ENCODE peak calls at places on chromosomes 5 and 9, in four cellular contexts. One of them, this sample, is unnamed.
A peak's percentile ranks its signal among the peaks of the same experiment; 100 is the strongest.

GRCh38 chr5:67166460-67166871 is 30.1 kb downstream of the CD180 start:
- DNase-seq in G401: no peak
- DNase-seq in effector memory CD8-positive, alpha-beta T cell: peak; percentile 60
- DNase-seq in SK-N-SH: no peak
- DNase-seq in this sample: no peak

GRCh38 chr5:14816999-14817761 is 54.4 kb downstream of the ANKH start:
- DNase-seq in G401: peak; percentile 97
- DNase-seq in effector memory CD8-positive, alpha-beta T cell: no peak
- DNase-seq in SK-N-SH: no peak
- DNase-seq in this sample: peak; percentile 95

GRCh38 chr5:125409101-125409495 is 662.7 kb upstream of the ZNF608 start:
- DNase-seq in G401: peak; percentile 44
- DNase-seq in effector memory CD8-positive, alpha-beta T cell: no peak
- DNase-seq in SK-N-SH: no peak
- DNase-seq in this sample: peak; percentile 59

GRCh38 chr5:145981612-145982571 is 45.5 kb downstream of the SH3RF2 start:
- DNase-seq in G401: no peak
- DNase-seq in effector memory CD8-positive, alpha-beta T cell: no peak
- DNase-seq in SK-N-SH: no peak
- DNase-seq in this sample: no peak

GRCh38 chr5:136374003-136374402 is 8.7 kb upstream of the TRPC7 start:
- DNase-seq in G401: peak; percentile 25
- DNase-seq in effector memory CD8-positive, alpha-beta T cell: no peak
- DNase-seq in SK-N-SH: no peak
- DNase-seq in this sample: peak; percentile 23

GRCh38 chr5:6704361-6704851 is 8.8 kb upstream of the TENT4A start:
- DNase-seq in G401: peak; percentile 42
- DNase-seq in effector memory CD8-positive, alpha-beta T cell: no peak
- DNase-seq in SK-N-SH: no peak
- DNase-seq in this sample: no peak

GRCh38 chr5:81749186-81749561 is 1.7 kb downstream of the SSBP2 start:
- DNase-seq in G401: peak; percentile 57
- DNase-seq in effector memory CD8-positive, alpha-beta T cell: no peak
- DNase-seq in SK-N-SH: no peak
- DNase-seq in this sample: no peak

GRCh38 chr9:76528642-76529190 is 69.7 kb downstream of the GCNT1 start:
- DNase-seq in G401: no peak
- DNase-seq in effector memory CD8-positive, alpha-beta T cell: no peak
- DNase-seq in SK-N-SH: no peak
- DNase-seq in this sample: no peak

GRCh38 chr9:75148551-75148950 is 60.2 kb downstream of the OSTF1 start:
- DNase-seq in G401: no peak
- DNase-seq in effector memory CD8-positive, alpha-beta T cell: no peak
- DNase-seq in SK-N-SH: no peak
- DNase-seq in this sample: no peak

GRCh38 chr9:83962165-83962564 is 17.9 kb downstream of the HNRNPK start:
- DNase-seq in G401: no peak
- DNase-seq in effector memory CD8-positive, alpha-beta T cell: no peak
- DNase-seq in SK-N-SH: no peak
- DNase-seq in this sample: no peak

GRCh38 chr5:176639981-176640380 is 7.3 kb upstream of the TSPAN17 start:
- DNase-seq in G401: peak; percentile 97
- DNase-seq in effector memory CD8-positive, alpha-beta T cell: no peak
- DNase-seq in SK-N-SH: no peak
- DNase-seq in this sample: peak; percentile 96

GRCh38 chr5:100161868-100162267 is 373.3 kb upstream of the FAM174A start:
- DNase-seq in G401: no peak
- DNase-seq in effector memory CD8-positive, alpha-beta T cell: no peak
- DNase-seq in SK-N-SH: no peak
- DNase-seq in this sample: no peak

GRCh38 chr5:1310118-1310517 is 15.2 kb upstream of the TERT start:
- DNase-seq in G401: no peak
- DNase-seq in effector memory CD8-positive, alpha-beta T cell: no peak
- DNase-seq in SK-N-SH: no peak
- DNase-seq in this sample: no peak

GRCh38 chr9:82532504-82532903 is 530.4 kb downstream of the RASEF start:
- DNase-seq in G401: peak; percentile 17
- DNase-seq in effector memory CD8-positive, alpha-beta T cell: no peak
- DNase-seq in SK-N-SH: peak; percentile 28
- DNase-seq in this sample: peak; percentile 12